ENCODE peak calls at places on chromosomes 16 and 17, in seven cellular contexts. K is tibial artery; J is PC-9; U is substantia nigra; H is cardiac muscle cell; B is CD4-positive, CD25-positive, alpha-beta regulatory T cell; T is A549. X is an unnamed sample.

GRCh38 chr17:73906896-73907600 is 262.8 kb upstream of the SDK2 start:
- DNase-seq in T (no peak), K (no peak), H (no peak), J (no peak), U (no peak), B (no peak), X (no peak)

GRCh38 chr17:7077911-7078546 is 2.0 kb downstream of the CLEC10A start:
- DNase-seq in T (no peak), U (no peak), J (no peak), H (no peak), B (no peak), K (no peak), X (no peak)

GRCh38 chr16:56300901-56301351 is 109.6 kb downstream of the GNAO1 start:
- DNase-seq in K (no peak), U (no peak), J (no peak), B (no peak), H (no peak), T (no peak), X (no peak)

GRCh38 chr17:52024296-52024870 is 134.1 kb downstream of the CA10 start:
- DNase-seq in K (no peak), T (no peak), J (no peak), B (no peak), U (no peak), H (peak), X (no peak)

GRCh38 chr16:56841233-56841632 is 23.8 kb upstream of the SLC12A3 start:
- DNase-seq in U (no peak), J (no peak), K (no peak), H (peak), B (no peak), T (no peak), X (no peak)

GRCh38 chr17:64969046-64969501 is 49.8 kb upstream of the LRRC37A3 start:
- DNase-seq in B (peak), J (no peak), T (no peak), K (no peak), H (peak), U (no peak), X (no peak)

GRCh38 chr16:55917373-55917919 is 42.3 kb upstream of the CES5A start:
- DNase-seq in K (no peak), H (no peak), U (no peak), T (no peak), B (no peak), J (no peak), X (no peak)

GRCh38 chr17:77737442-77738265 is 220.8 kb upstream of the TNRC6C start:
- DNase-seq in H (no peak), B (no peak), K (no peak), T (no peak), J (no peak), U (no peak), X (no peak)

GRCh38 chr16:86661715-86662114 is 83.4 kb downstream of the FOXL1 start:
- DNase-seq in H (no peak), K (no peak), B (no peak), J (no peak), T (no peak), U (no peak), X (no peak)

GRCh38 chr17:51374220-51374619 is 113.9 kb downstream of the UTP18 start:
- DNase-seq in J (no peak), B (no peak), U (no peak), H (no peak), K (no peak), T (no peak), X (no peak)

DNA sequence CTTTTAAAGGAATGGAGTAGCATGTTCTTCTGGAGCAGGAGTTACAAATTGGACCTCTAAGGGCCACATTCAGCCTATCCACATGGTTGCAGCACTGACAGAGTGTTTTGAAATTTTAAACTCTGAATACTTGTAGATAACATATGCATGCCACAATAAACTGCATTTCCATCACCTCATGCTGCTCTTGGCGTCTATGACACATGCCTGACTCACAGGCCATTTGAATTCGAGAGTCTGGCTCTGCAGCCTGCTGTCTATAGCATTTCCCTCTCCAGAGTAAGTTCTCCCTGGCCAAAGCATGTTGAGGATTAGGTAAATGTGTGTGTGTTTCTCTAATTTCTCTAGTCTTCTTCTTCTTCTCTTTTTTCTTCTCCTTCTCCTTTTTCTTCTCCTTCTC is 28.7 kb upstream of the MYOCD start:
- DNase-seq in J (no peak), U (no peak), H (peak), K (no peak), B (no peak), T (peak), X (peak)
- H3K27ac ChIP-seq in J (no peak), U (no peak), H (peak), K (peak), B (no peak), T (peak), X (peak)

GRCh38 chr17:36002631-36003030 is 1.3 kb upstream of the CCL15 start:
- DNase-seq in B (no peak), T (no peak), H (no peak), K (no peak), J (no peak), U (no peak), X (no peak)
- H3K27ac ChIP-seq in B (no peak), T (no peak), H (no peak), K (no peak), J (no peak), U (no peak), X (no peak)

GRCh38 chr16:4970010-4970409 is 11.9 kb downstream of the SEC14L5 start:
- DNase-seq in U (no peak), K (no peak), J (no peak), H (no peak), T (no peak), B (no peak), X (no peak)

GRCh38 chr16:4972938-4973587 is 14.9 kb downstream of the SEC14L5 start:
- DNase-seq in H (no peak), J (no peak), U (peak), B (no peak), K (no peak), T (no peak), X (no peak)

GRCh38 chr16:4966736-4967453 is 8.8 kb downstream of the SEC14L5 start:
- DNase-seq in T (no peak), K (no peak), J (no peak), H (no peak), U (no peak), B (no peak), X (no peak)

DNA sequence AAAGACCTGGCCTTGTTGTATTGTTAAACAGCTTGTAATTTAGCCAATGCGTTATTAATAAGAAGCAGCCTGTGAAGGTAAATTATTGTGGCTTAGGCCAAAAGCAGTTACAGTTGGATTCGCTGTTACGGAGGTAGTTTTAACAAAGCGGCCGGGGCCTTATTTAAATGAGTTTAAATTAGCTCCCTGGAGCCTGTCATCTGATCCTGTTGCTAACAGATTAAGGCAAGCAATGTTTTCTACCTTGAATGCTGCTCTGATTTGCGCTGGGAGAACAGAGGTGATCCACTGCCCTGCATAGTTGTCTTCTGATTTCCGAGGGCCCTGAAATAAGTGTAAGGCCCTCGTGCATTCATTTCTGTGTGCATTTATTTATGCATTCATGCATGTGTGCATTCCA is 10.7 kb downstream of the SEC14L5 start:
- DNase-seq in T (no peak), J (no peak), K (no peak), B (no peak), H (no peak), U (no peak), X (no peak)
- H3K27ac ChIP-seq in T (no peak), J (no peak), K (no peak), B (no peak), H (peak), U (peak), X (no peak)

DNA sequence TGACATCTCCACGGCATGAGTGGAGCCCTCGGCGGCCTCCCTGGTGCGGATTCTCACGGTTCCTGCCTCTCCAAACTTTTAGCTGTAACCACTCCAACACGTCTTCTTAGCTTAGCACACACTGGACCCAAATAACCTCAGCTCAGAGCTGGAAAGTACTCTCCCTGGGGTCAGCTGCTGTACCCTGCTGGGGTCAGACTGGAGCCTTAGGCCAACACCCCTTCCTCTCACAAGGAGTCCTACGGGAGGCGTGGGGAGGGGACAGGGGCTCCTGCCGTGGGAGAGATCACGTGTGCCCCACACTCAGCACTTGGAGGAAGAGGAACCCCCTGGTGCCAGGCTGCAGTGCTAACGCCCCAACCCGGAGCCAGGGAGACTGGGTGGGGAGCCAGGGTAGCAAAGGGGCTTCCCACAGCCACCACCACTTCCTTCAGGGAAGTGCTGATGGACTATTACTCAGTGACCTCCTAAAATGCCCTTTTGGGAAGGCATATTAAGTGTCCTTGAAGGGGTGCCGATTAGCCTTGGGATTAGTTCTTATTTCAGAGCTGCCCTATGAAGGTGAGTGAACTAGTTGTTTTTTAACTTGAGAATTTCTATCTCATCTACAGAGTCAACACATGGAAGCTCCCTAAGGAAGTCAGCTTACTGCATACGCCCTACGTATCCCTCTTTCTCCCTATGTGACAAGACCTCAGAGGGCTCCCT is 124.0 kb downstream of the HIC1 start:
- DNase-seq in J (no peak), K (no peak), H (no peak), U (no peak), T (no peak), B (no peak), X (no peak)
- H3K27ac ChIP-seq in J (no peak), K (peak), H (peak), U (peak), T (no peak), B (no peak), X (peak)

GRCh38 chr17:4596636-4597380 is 12.5 kb downstream of the SMTNL2 start:
- DNase-seq in J (no peak), B (no peak), U (no peak), H (no peak), T (no peak), K (no peak), X (no peak)

GRCh38 chr17:4600563-4600962 is 16.2 kb downstream of the SMTNL2 start:
- DNase-seq in U (no peak), K (no peak), B (no peak), T (no peak), H (no peak), J (no peak), X (no peak)

GRCh38 chr17:4599505-4600281 is 15.4 kb downstream of the SMTNL2 start:
- DNase-seq in T (no peak), K (no peak), U (no peak), B (no peak), J (no peak), H (peak), X (no peak)

GRCh38 chr17:4597975-4598374 is 13.6 kb downstream of the SMTNL2 start:
- DNase-seq in T (no peak), J (no peak), H (no peak), B (no peak), K (no peak), U (no peak), X (no peak)

GRCh38 chr17:4598776-4599504 is 14.6 kb downstream of the SMTNL2 start:
- DNase-seq in H (peak), U (no peak), B (no peak), T (no peak), J (no peak), K (peak), X (no peak)
- H3K27ac ChIP-seq in H (peak), U (no peak), B (no peak), T (no peak), J (no peak), K (no peak), X (no peak)

GRCh38 chr17:63447688-63448005 is 1.5 kb upstream of the CYB561 start:
- DNase-seq in J (no peak), U (no peak), T (no peak), B (no peak), H (peak), K (no peak), X (no peak)
- H3K27ac ChIP-seq in J (peak), U (no peak), T (peak), B (no peak), H (no peak), K (no peak), X (peak)

DNA sequence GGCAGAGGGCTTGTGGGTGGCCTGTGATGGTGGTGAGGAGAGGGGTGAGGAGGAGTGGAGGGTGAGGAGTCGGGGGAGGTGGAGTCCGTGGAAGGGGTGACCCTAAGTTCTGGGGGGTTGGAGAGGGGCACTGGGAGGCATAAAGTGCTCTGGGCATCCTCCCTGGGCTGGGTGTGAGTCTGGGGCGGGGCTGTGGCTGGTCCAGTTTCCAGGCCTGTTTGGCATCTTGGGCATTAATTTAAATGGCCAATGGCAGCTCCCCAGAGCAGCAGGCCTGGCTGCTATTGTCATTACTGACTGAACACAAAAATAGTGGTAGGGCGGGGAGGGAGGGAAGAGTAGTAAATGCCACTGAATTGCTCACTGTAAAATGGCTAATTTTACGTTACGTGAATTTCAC is 7.7 kb upstream of the ARHGAP23 start:
- DNase-seq in T (no peak), H (no peak), B (no peak), K (no peak), U (no peak), J (no peak), X (no peak)
- H3K27ac ChIP-seq in T (no peak), H (no peak), B (no peak), K (peak), U (peak), J (no peak), X (no peak)

GRCh38 chr17:61416211-61416539 is 16.5 kb downstream of the TBX2 start:
- DNase-seq in T (no peak), J (no peak), B (no peak), K (no peak), H (no peak), U (no peak), X (no peak)
- H3K27ac ChIP-seq in T (peak), J (no peak), B (no peak), K (peak), H (no peak), U (no peak), X (no peak)

GRCh38 chr16:80198995-80199299 is 341.8 kb upstream of the DYNLRB2 start:
- DNase-seq in B (no peak), U (no peak), K (no peak), J (no peak), H (peak), T (no peak), X (no peak)
- H3K27ac ChIP-seq in B (no peak), U (no peak), K (no peak), J (no peak), H (no peak), T (peak), X (peak)

GRCh38 chr16:73068546-73069401 is 20.8 kb upstream of the ZFHX3 start:
- DNase-seq in K (peak), H (peak), T (no peak), J (peak), B (no peak), U (no peak), X (peak)
- H3K27ac ChIP-seq in K (peak), H (no peak), T (peak), J (peak), B (no peak), U (peak), X (peak)